ENCODE peak calls at places on chromosomes 5 and 9, in nine cellular contexts. One of them, this sample, is unnamed.

GRCh38 chr5:71601222-71602026 is 14.3 kb downstream of the MCCC2 start:
- DNase-seq in left lung: no peak
- DNase-seq in heart right ventricle: peak
- DNase-seq in tibial artery: peak
- DNase-seq in right cardiac atrium: peak
- DNase-seq in Peyer's patch: peak
- DNase-seq in IMR-90: peak
- DNase-seq in Karpas-422: peak
- DNase-seq in mammary epithelial cell: peak
- DNase-seq in this sample: peak

GRCh38 chr9:79277916-79278447 is 293.8 kb upstream of the TLE4 start:
- DNase-seq in left lung: peak
- DNase-seq in heart right ventricle: no peak
- DNase-seq in tibial artery: no peak
- DNase-seq in right cardiac atrium: no peak
- DNase-seq in Peyer's patch: no peak
- DNase-seq in IMR-90: no peak
- DNase-seq in Karpas-422: no peak
- DNase-seq in mammary epithelial cell: no peak
- DNase-seq in this sample: no peak

GRCh38 chr9:8224381-8224791 is 424.8 kb upstream of the DMAC1 start:
- DNase-seq in left lung: no peak
- DNase-seq in heart right ventricle: no peak
- DNase-seq in tibial artery: no peak
- DNase-seq in right cardiac atrium: no peak
- DNase-seq in Peyer's patch: no peak
- DNase-seq in IMR-90: no peak
- DNase-seq in Karpas-422: no peak
- DNase-seq in mammary epithelial cell: no peak
- DNase-seq in this sample: no peak

GRCh38 chr9:69885474-69885929 is 64.9 kb downstream of the CFAP95 start:
- DNase-seq in left lung: no peak
- DNase-seq in heart right ventricle: no peak
- DNase-seq in tibial artery: no peak
- DNase-seq in right cardiac atrium: no peak
- DNase-seq in Peyer's patch: no peak
- DNase-seq in IMR-90: no peak
- DNase-seq in Karpas-422: no peak
- DNase-seq in mammary epithelial cell: peak
- DNase-seq in this sample: peak

GRCh38 chr9:127976498-127976897 is 4.3 kb downstream of the EEIG1 start:
- DNase-seq in left lung: no peak
- DNase-seq in heart right ventricle: no peak
- DNase-seq in tibial artery: no peak
- DNase-seq in right cardiac atrium: no peak
- DNase-seq in Peyer's patch: peak
- DNase-seq in IMR-90: no peak
- DNase-seq in Karpas-422: no peak
- DNase-seq in mammary epithelial cell: no peak
- DNase-seq in this sample: no peak

GRCh38 chr9:86272221-86272620 is 10.1 kb downstream of the ISCA1 start:
- DNase-seq in left lung: no peak
- DNase-seq in heart right ventricle: no peak
- DNase-seq in tibial artery: no peak
- DNase-seq in right cardiac atrium: no peak
- DNase-seq in Peyer's patch: no peak
- DNase-seq in IMR-90: no peak
- DNase-seq in Karpas-422: no peak
- DNase-seq in mammary epithelial cell: no peak
- DNase-seq in this sample: no peak

GRCh38 chr5:13664377-13664776 is 280.1 kb downstream of the DNAH5 start:
- DNase-seq in left lung: no peak
- DNase-seq in heart right ventricle: no peak
- DNase-seq in tibial artery: no peak
- DNase-seq in right cardiac atrium: no peak
- DNase-seq in Peyer's patch: no peak
- DNase-seq in IMR-90: peak
- DNase-seq in Karpas-422: no peak
- DNase-seq in mammary epithelial cell: peak
- DNase-seq in this sample: peak

GRCh38 chr5:117667105-117667504 is 1092.5 kb upstream of the SEMA6A start:
- DNase-seq in left lung: no peak
- DNase-seq in heart right ventricle: no peak
- DNase-seq in tibial artery: no peak
- DNase-seq in right cardiac atrium: no peak
- DNase-seq in Peyer's patch: no peak
- DNase-seq in IMR-90: no peak
- DNase-seq in Karpas-422: no peak
- DNase-seq in mammary epithelial cell: no peak
- DNase-seq in this sample: no peak

GRCh38 chr5:95850391-95850894 is 27.9 kb upstream of the GLRX start:
- DNase-seq in left lung: no peak
- DNase-seq in heart right ventricle: no peak
- DNase-seq in tibial artery: no peak
- DNase-seq in right cardiac atrium: no peak
- DNase-seq in Peyer's patch: no peak
- DNase-seq in IMR-90: no peak
- DNase-seq in Karpas-422: no peak
- DNase-seq in mammary epithelial cell: no peak
- DNase-seq in this sample: no peak

GRCh38 chr5:171484460-171484899 is 65.0 kb downstream of the FGF18 start:
- DNase-seq in left lung: no peak
- DNase-seq in heart right ventricle: no peak
- DNase-seq in tibial artery: no peak
- DNase-seq in right cardiac atrium: peak
- DNase-seq in Peyer's patch: no peak
- DNase-seq in IMR-90: no peak
- DNase-seq in Karpas-422: peak
- DNase-seq in mammary epithelial cell: no peak
- DNase-seq in this sample: no peak

GRCh38 chr5:163789870-163790269 is 284.5 kb downstream of the MAT2B start:
- DNase-seq in left lung: no peak
- DNase-seq in heart right ventricle: no peak
- DNase-seq in tibial artery: no peak
- DNase-seq in right cardiac atrium: no peak
- DNase-seq in Peyer's patch: no peak
- DNase-seq in IMR-90: peak
- DNase-seq in Karpas-422: no peak
- DNase-seq in mammary epithelial cell: peak
- DNase-seq in this sample: no peak

GRCh38 chr5:121292664-121293063 is 559.0 kb upstream of the FTMT start:
- DNase-seq in left lung: no peak
- DNase-seq in heart right ventricle: no peak
- DNase-seq in tibial artery: no peak
- DNase-seq in right cardiac atrium: no peak
- DNase-seq in Peyer's patch: no peak
- DNase-seq in IMR-90: no peak
- DNase-seq in Karpas-422: no peak
- DNase-seq in mammary epithelial cell: no peak
- DNase-seq in this sample: no peak

GRCh38 chr9:105697871-105698270 is 3.5 kb downstream of the TMEM38B start:
- DNase-seq in left lung: no peak
- DNase-seq in heart right ventricle: no peak
- DNase-seq in tibial artery: no peak
- DNase-seq in right cardiac atrium: no peak
- DNase-seq in Peyer's patch: no peak
- DNase-seq in IMR-90: peak
- DNase-seq in Karpas-422: no peak
- DNase-seq in mammary epithelial cell: no peak
- DNase-seq in this sample: no peak

GRCh38 chr5:179699640-179700298 is 1.0 kb downstream of the CANX start:
- DNase-seq in left lung: no peak
- DNase-seq in heart right ventricle: peak
- DNase-seq in tibial artery: no peak
- DNase-seq in right cardiac atrium: no peak
- DNase-seq in Peyer's patch: no peak
- DNase-seq in IMR-90: peak
- DNase-seq in Karpas-422: peak
- DNase-seq in mammary epithelial cell: peak
- DNase-seq in this sample: no peak

GRCh38 chr5:78560456-78560855 is 88.1 kb downstream of the LHFPL2 start:
- DNase-seq in left lung: no peak
- DNase-seq in heart right ventricle: no peak
- DNase-seq in tibial artery: no peak
- DNase-seq in right cardiac atrium: no peak
- DNase-seq in Peyer's patch: no peak
- DNase-seq in IMR-90: no peak
- DNase-seq in Karpas-422: no peak
- DNase-seq in mammary epithelial cell: no peak
- DNase-seq in this sample: no peak

GRCh38 chr5:175557778-175558177 is 79.4 kb downstream of the SFXN1 start:
- DNase-seq in left lung: no peak
- DNase-seq in heart right ventricle: no peak
- DNase-seq in tibial artery: no peak
- DNase-seq in right cardiac atrium: no peak
- DNase-seq in Peyer's patch: no peak
- DNase-seq in IMR-90: no peak
- DNase-seq in Karpas-422: no peak
- DNase-seq in mammary epithelial cell: no peak
- DNase-seq in this sample: no peak

GRCh38 chr9:35903049-35903448 is 3.0 kb upstream of the HRCT1 start:
- DNase-seq in left lung: no peak
- DNase-seq in heart right ventricle: peak
- DNase-seq in tibial artery: no peak
- DNase-seq in right cardiac atrium: no peak
- DNase-seq in Peyer's patch: no peak
- DNase-seq in IMR-90: peak
- DNase-seq in Karpas-422: peak
- DNase-seq in mammary epithelial cell: peak
- DNase-seq in this sample: no peak

GRCh38 chr5:137370096-137370495 is 129.0 kb downstream of the SPOCK1 start:
- DNase-seq in left lung: no peak
- DNase-seq in heart right ventricle: no peak
- DNase-seq in tibial artery: no peak
- DNase-seq in right cardiac atrium: no peak
- DNase-seq in Peyer's patch: no peak
- DNase-seq in IMR-90: no peak
- DNase-seq in Karpas-422: no peak
- DNase-seq in mammary epithelial cell: no peak
- DNase-seq in this sample: no peak

GRCh38 chr5:80184235-80185023 is 71.4 kb downstream of the SERINC5 start:
- DNase-seq in left lung: no peak
- DNase-seq in heart right ventricle: no peak
- DNase-seq in tibial artery: no peak
- DNase-seq in right cardiac atrium: no peak
- DNase-seq in Peyer's patch: no peak
- DNase-seq in IMR-90: no peak
- DNase-seq in Karpas-422: no peak
- DNase-seq in mammary epithelial cell: no peak
- DNase-seq in this sample: no peak

GRCh38 chr5:80186634-80187033 is 69.2 kb downstream of the SERINC5 start:
- DNase-seq in left lung: peak
- DNase-seq in heart right ventricle: no peak
- DNase-seq in tibial artery: no peak
- DNase-seq in right cardiac atrium: no peak
- DNase-seq in Peyer's patch: peak
- DNase-seq in IMR-90: no peak
- DNase-seq in Karpas-422: no peak
- DNase-seq in mammary epithelial cell: no peak
- DNase-seq in this sample: peak

GRCh38 chr5:80182802-80183645 is 72.8 kb downstream of the SERINC5 start:
- DNase-seq in left lung: no peak
- DNase-seq in heart right ventricle: no peak
- DNase-seq in tibial artery: no peak
- DNase-seq in right cardiac atrium: no peak
- DNase-seq in Peyer's patch: no peak
- DNase-seq in IMR-90: no peak
- DNase-seq in Karpas-422: no peak
- DNase-seq in mammary epithelial cell: no peak
- DNase-seq in this sample: no peak

GRCh38 chr5:80187274-80187673 is 68.6 kb downstream of the SERINC5 start:
- DNase-seq in left lung: no peak
- DNase-seq in heart right ventricle: no peak
- DNase-seq in tibial artery: no peak
- DNase-seq in right cardiac atrium: no peak
- DNase-seq in Peyer's patch: no peak
- DNase-seq in IMR-90: no peak
- DNase-seq in Karpas-422: no peak
- DNase-seq in mammary epithelial cell: no peak
- DNase-seq in this sample: no peak

GRCh38 chr5:80185095-80185494 is 70.8 kb downstream of the SERINC5 start:
- DNase-seq in left lung: no peak
- DNase-seq in heart right ventricle: no peak
- DNase-seq in tibial artery: no peak
- DNase-seq in right cardiac atrium: no peak
- DNase-seq in Peyer's patch: no peak
- DNase-seq in IMR-90: no peak
- DNase-seq in Karpas-422: no peak
- DNase-seq in mammary epithelial cell: no peak
- DNase-seq in this sample: no peak
- H3K27ac ChIP-seq in left lung: peak
- H3K27ac ChIP-seq in heart right ventricle: no peak
- H3K27ac ChIP-seq in tibial artery: no peak
- H3K27ac ChIP-seq in right cardiac atrium: no peak
- H3K27ac ChIP-seq in Peyer's patch: peak
- H3K27ac ChIP-seq in IMR-90: no peak
- H3K27ac ChIP-seq in Karpas-422: no peak
- H3K27ac ChIP-seq in mammary epithelial cell: no peak
- H3K27ac ChIP-seq in this sample: peak

GRCh38 chr9:134408939-134409737 is 82.9 kb downstream of the RXRA start:
- DNase-seq in left lung: peak
- DNase-seq in heart right ventricle: no peak
- DNase-seq in tibial artery: no peak
- DNase-seq in right cardiac atrium: no peak
- DNase-seq in Peyer's patch: no peak
- DNase-seq in IMR-90: no peak
- DNase-seq in Karpas-422: no peak
- DNase-seq in mammary epithelial cell: no peak
- DNase-seq in this sample: no peak
- H3K27ac ChIP-seq in left lung: peak
- H3K27ac ChIP-seq in heart right ventricle: peak
- H3K27ac ChIP-seq in tibial artery: peak
- H3K27ac ChIP-seq in right cardiac atrium: no peak
- H3K27ac ChIP-seq in Peyer's patch: peak
- H3K27ac ChIP-seq in IMR-90: no peak
- H3K27ac ChIP-seq in Karpas-422: no peak
- H3K27ac ChIP-seq in mammary epithelial cell: no peak
- H3K27ac ChIP-seq in this sample: no peak

GRCh38 chr9:71683598-71684235 is 84.6 kb downstream of the CEMIP2 start:
- DNase-seq in left lung: no peak
- DNase-seq in heart right ventricle: no peak
- DNase-seq in tibial artery: no peak
- DNase-seq in right cardiac atrium: peak
- DNase-seq in Peyer's patch: no peak
- DNase-seq in IMR-90: peak
- DNase-seq in Karpas-422: no peak
- DNase-seq in mammary epithelial cell: peak
- DNase-seq in this sample: peak
- H3K27ac ChIP-seq in left lung: peak
- H3K27ac ChIP-seq in heart right ventricle: no peak
- H3K27ac ChIP-seq in tibial artery: no peak
- H3K27ac ChIP-seq in right cardiac atrium: no peak
- H3K27ac ChIP-seq in Peyer's patch: no peak
- H3K27ac ChIP-seq in IMR-90: no peak
- H3K27ac ChIP-seq in Karpas-422: no peak
- H3K27ac ChIP-seq in mammary epithelial cell: peak
- H3K27ac ChIP-seq in this sample: peak

DNA sequence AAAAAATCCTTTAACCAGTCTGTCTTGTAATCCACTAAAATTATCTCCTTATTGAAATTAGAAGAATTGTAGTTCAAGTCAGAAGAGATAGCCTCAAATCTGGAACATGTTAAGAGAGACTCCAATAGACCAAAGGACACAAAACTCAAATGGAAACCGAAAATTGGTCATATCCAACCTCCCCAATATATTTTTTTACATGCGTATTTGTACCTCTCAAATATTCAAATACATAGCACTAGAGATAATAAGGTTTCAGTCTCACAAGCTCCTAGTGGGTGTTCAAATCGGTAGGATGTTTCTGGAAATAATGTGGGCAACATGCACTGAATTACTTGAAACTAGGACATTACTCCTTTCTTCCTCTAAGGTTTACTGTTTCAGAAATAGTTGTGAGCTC is 33.5 kb downstream of the EPB41L4A start:
- DNase-seq in left lung: no peak
- DNase-seq in heart right ventricle: no peak
- DNase-seq in tibial artery: no peak
- DNase-seq in right cardiac atrium: no peak
- DNase-seq in Peyer's patch: no peak
- DNase-seq in IMR-90: no peak
- DNase-seq in Karpas-422: no peak
- DNase-seq in mammary epithelial cell: no peak
- DNase-seq in this sample: no peak
- H3K27ac ChIP-seq in left lung: no peak
- H3K27ac ChIP-seq in heart right ventricle: no peak
- H3K27ac ChIP-seq in tibial artery: no peak
- H3K27ac ChIP-seq in right cardiac atrium: no peak
- H3K27ac ChIP-seq in Peyer's patch: no peak
- H3K27ac ChIP-seq in IMR-90: no peak
- H3K27ac ChIP-seq in Karpas-422: no peak
- H3K27ac ChIP-seq in mammary epithelial cell: no peak
- H3K27ac ChIP-seq in this sample: no peak